ENCODE peak calls at places on chromosomes 7 and 10, in five cellular contexts. M, K, J, O and H are unnamed samples.

GRCh38 chr7:96826089-96826488 is 116.4 kb upstream of the SEM1 start:
- DNase-seq in J (no peak), M (no peak), K (no peak), O (no peak), H (peak)

GRCh38 chr10:86775056-86775858 is 18.8 kb downstream of the BMPR1A start:
- DNase-seq in J (no peak), O (peak), K (no peak), M (no peak), H (peak)

GRCh38 chr10:52923520-52923919 is 150.9 kb upstream of the MBL2 start:
- DNase-seq in M (peak), K (peak), J (no peak), O (no peak), H (no peak)

GRCh38 chr7:38276096-38276857 is 2.8 kb upstream of the TARP start:
- DNase-seq in K (no peak), M (no peak), O (no peak), J (no peak), H (no peak)

GRCh38 chr10:15384154-15384553 is 13.1 kb upstream of the FAM171A1 start:
- DNase-seq in O (no peak), J (no peak), M (no peak), K (no peak), H (no peak)

GRCh38 chr7:42805601-42806000 is 106.3 kb downstream of the C7orf25 start:
- DNase-seq in J (no peak), O (peak), M (no peak), K (no peak), H (peak)

GRCh38 chr10:36256166-36256565 is 614.1 kb upstream of the FZD8 start:
- DNase-seq in K (no peak), J (no peak), M (no peak), O (peak), H (no peak)

GRCh38 chr10:29794776-29795635 is 160.2 kb upstream of the SVIL start:
- DNase-seq in J (no peak), K (no peak), O (no peak), M (no peak), H (no peak)

GRCh38 chr10:129727071-129727470 is 237.0 kb downstream of the EBF3 start:
- DNase-seq in O (no peak), K (no peak), M (no peak), J (no peak), H (no peak)

GRCh38 chr10:21257919-21258318 is 267.6 kb downstream of the SKIDA1 start:
- DNase-seq in J (no peak), O (peak), K (no peak), M (no peak), H (peak)

GRCh38 chr10:16789266-16789665 is 28.0 kb downstream of the RSU1 start:
- DNase-seq in K (no peak), M (no peak), J (peak), O (no peak), H (no peak)

GRCh38 chr10:16948335-16948734 is 131.1 kb upstream of the RSU1 start:
- DNase-seq in M (no peak), K (no peak), J (no peak), O (no peak), H (no peak)

GRCh38 chr7:79430391-79430790 is 23.1 kb downstream of the MAGI2 start:
- DNase-seq in M (no peak), O (no peak), J (no peak), K (no peak), H (no peak)

GRCh38 chr7:138228119-138228518 is 151.9 kb downstream of the AKR1D1 start:
- DNase-seq in J (no peak), K (no peak), O (no peak), M (no peak), H (no peak)
- H2BK12ac ChIP-seq in J (no peak), K (peak), O (no peak), M (no peak), H (peak)

GRCh38 chr7:7566651-7567611 is at the start of gene MIOS:
- DNase-seq in O (peak), M (peak), J (peak), K (peak), H (peak)
- H2BK12ac ChIP-seq in O (peak), M (no peak), J (no peak), K (peak), H (peak)

DNA sequence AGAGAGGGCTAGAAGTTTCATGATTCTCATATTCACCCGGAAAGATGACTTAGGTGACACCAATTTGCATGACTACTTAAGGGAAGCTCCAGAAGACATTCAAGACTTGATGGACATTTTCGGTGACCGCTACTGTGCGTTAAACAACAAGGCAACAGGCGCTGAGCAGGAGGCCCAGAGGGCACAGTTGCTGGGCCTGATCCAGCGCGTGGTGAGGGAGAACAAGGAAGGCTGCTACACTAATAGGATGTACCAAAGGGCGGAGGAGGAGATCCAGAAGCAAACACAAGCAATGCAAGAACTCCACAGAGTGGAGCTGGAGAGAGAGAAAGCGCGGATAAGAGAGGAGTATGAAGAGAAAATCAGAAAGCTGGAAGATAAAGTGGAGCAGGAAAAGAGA is 5.3 kb downstream of the GIMAP4 start:
- DNase-seq in O (no peak), J (no peak), M (no peak), K (no peak), H (no peak)
- H2BK12ac ChIP-seq in O (no peak), J (no peak), M (no peak), K (no peak), H (no peak)

GRCh38 chr10:89664206-89664605 is 19.2 kb upstream of the PANK1 start:
- DNase-seq in J (no peak), M (no peak), O (no peak), K (no peak), H (no peak)
- H2BK12ac ChIP-seq in J (no peak), M (no peak), O (no peak), K (no peak), H (no peak)

DNA sequence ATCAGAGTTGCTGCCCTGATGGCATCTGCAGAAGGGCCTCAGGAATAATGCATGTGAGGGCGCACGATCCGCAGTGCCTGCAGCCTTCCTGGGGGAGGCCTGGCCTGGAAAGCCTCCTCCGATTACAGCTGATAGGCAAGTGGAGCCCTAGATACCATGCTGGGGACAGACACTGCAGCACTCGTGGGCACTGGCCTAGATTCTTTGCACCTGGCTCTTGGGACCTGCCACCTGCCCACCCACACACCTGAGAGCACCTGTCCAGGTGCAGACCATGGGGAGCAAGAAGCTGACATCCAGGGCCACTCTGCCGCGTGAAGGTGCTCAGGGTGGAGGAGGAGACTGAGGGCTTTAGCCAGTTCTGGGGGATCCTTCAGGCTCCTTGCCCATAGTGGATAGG is 14.8 kb downstream of the YKT6 start:
- DNase-seq in K (no peak), J (no peak), O (no peak), M (no peak), H (no peak)
- H2BK12ac ChIP-seq in K (no peak), J (no peak), O (no peak), M (no peak), H (no peak)

GRCh38 chr7:74404741-74405140 is 49.0 kb upstream of the GTF2IRD1 start:
- DNase-seq in K (no peak), J (no peak), M (no peak), O (no peak), H (no peak)
- H2BK12ac ChIP-seq in K (no peak), J (no peak), M (no peak), O (no peak), H (no peak)

DNA sequence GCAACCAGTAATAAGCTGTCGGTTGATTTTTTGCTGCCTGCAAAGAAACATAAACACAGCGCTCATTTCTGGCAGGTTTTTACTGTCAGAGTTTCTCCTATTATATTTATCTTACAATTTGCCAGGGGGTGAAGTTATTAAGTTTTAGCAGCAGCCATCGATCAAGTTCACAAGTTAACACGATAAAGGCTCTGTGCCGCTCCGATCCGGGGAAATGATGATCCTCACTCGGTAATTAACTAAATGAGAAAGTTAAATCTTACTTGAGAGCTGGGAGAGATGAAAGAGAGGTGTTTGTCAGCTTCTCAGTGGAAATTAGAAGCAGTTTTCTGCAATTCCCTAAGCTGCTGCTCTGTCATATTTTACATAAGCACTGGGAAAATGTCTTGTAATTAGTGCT is 80.8 kb downstream of the POLL start:
- DNase-seq in J (no peak), O (no peak), K (no peak), M (no peak), H (no peak)
- H2BK12ac ChIP-seq in J (no peak), O (no peak), K (no peak), M (no peak), H (no peak)

GRCh38 chr10:8993859-8994258 is 939.4 kb downstream of the GATA3 start:
- DNase-seq in J (no peak), O (no peak), M (no peak), K (no peak), H (no peak)
- H2BK12ac ChIP-seq in J (no peak), O (no peak), M (no peak), K (no peak), H (no peak)